ENCODE peak calls at places on chromosomes 13 and 19, in five cellular contexts. K is upper lobe of left lung, G is A549, T is IMR-90, Z is left lung. U is an unnamed sample. For H3K9me3, the result is how much of the 10 kb centered on the place peaks cover.

GRCh38 chr13:29594310-29594709 is 1.2 kb downstream of the SLC7A1 start:
- DNase-seq in K (peak), G (peak), T (peak), Z (no peak), U (peak)

GRCh38 chr13:27006519-27007161 is 165.0 kb downstream of the USP12 start:
- DNase-seq in K (peak), G (no peak), T (peak), Z (peak), U (no peak)

GRCh38 chr19:19937403-19937802 is 36.7 kb downstream of the ZNF93 start:
- DNase-seq in K (no peak), G (no peak), T (no peak), Z (no peak), U (no peak)

GRCh38 chr19:47539747-47540311 is 25.0 kb upstream of the NAPA start:
- DNase-seq in K (no peak), G (no peak), T (no peak), Z (no peak), U (no peak)

GRCh38 chr19:58535857-58536256 is 8.0 kb upstream of the TRIM28 start:
- DNase-seq in K (no peak), G (no peak), T (no peak), Z (no peak), U (no peak)

GRCh38 chr13:97191615-97192014 is 30.5 kb upstream of the MBNL2 start:
- DNase-seq in K (no peak), G (no peak), T (no peak), Z (no peak), U (no peak)

GRCh38 chr13:95541911-95542484 is 10.5 kb upstream of the CLDN10 start:
- DNase-seq in K (no peak), G (no peak), T (no peak), Z (no peak), U (no peak)

GRCh38 chr13:102779426-102780159 is 6.0 kb upstream of the TEX30 start:
- DNase-seq in K (no peak), G (no peak), T (no peak), Z (no peak), U (no peak)

GRCh38 chr13:76882431-76882830 is 3.8 kb downstream of the KCTD12 start:
- DNase-seq in K (peak), G (no peak), T (no peak), Z (no peak), U (no peak)

GRCh38 chr19:38265213-38265861 is 964 bp downstream of the SPINT2 start:
- DNase-seq in K (peak), G (peak), T (no peak), Z (peak), U (no peak)

GRCh38 chr13:63551731-63552130 is 2136.1 kb upstream of the PCDH20 start:
- DNase-seq in K (no peak), G (no peak), T (no peak), Z (no peak), U (no peak)

GRCh38 chr19:10115392-10116084 is 4.0 kb downstream of the P2RY11 start:
- DNase-seq in K (no peak), G (no peak), T (no peak), Z (no peak), U (no peak)

GRCh38 chr13:110872768-110873638 is 41.9 kb downstream of the ANKRD10 start:
- DNase-seq in K (no peak), G (no peak), T (no peak), Z (no peak), U (no peak)

GRCh38 chr19:3104708-3104983 is 10.5 kb downstream of the GNA11 start:
- DNase-seq in K (no peak), G (no peak), T (no peak), Z (no peak), U (no peak)

GRCh38 chr19:29446331-29446730 is 79.5 kb upstream of the VSTM2B start:
- DNase-seq in K (no peak), G (no peak), T (no peak), Z (no peak), U (no peak)

GRCh38 chr19:10230155-10230903 is 802 bp downstream of the S1PR2 start:
- DNase-seq in K (peak), G (no peak), T (peak), Z (peak), U (peak)

GRCh38 chr13:73210218-73210883 is 151.5 kb downstream of the KLF5 start:
- DNase-seq in K (peak), G (no peak), T (no peak), Z (no peak), U (no peak)

GRCh38 chr13:59780058-59780457 is 383.7 kb downstream of the DIAPH3 start:
- DNase-seq in K (no peak), G (no peak), T (peak), Z (no peak), U (no peak)

GRCh38 chr19:5059191-5059579 is 90.3 kb downstream of the KDM4B start:
- DNase-seq in K (no peak), G (no peak), T (no peak), Z (no peak), U (no peak)

GRCh38 chr19:40831502-40832430 is 18.5 kb downstream of the CYP2A6 start:
- DNase-seq in K (peak), G (peak), T (peak), Z (no peak), U (no peak)

GRCh38 chr13:59111711-59112110 is 1052.0 kb downstream of the DIAPH3 start:
- DNase-seq in K (no peak), G (no peak), T (peak), Z (no peak), U (no peak)

GRCh38 chr13:111241006-111241755 is 79.3 kb upstream of the TEX29 start:
- DNase-seq in K (no peak), G (no peak), T (no peak), Z (no peak), U (no peak)

GRCh38 chr19:38028913-38029565 is 122.0 kb downstream of the SIPA1L3 start:
- DNase-seq in K (no peak), G (no peak), T (peak), Z (no peak), U (no peak)

GRCh38 chr19:40954573-40954972 is 36.5 kb upstream of the CYP2B6 start:
- DNase-seq in K (no peak), G (no peak), T (no peak), Z (no peak), U (no peak)

DNA sequence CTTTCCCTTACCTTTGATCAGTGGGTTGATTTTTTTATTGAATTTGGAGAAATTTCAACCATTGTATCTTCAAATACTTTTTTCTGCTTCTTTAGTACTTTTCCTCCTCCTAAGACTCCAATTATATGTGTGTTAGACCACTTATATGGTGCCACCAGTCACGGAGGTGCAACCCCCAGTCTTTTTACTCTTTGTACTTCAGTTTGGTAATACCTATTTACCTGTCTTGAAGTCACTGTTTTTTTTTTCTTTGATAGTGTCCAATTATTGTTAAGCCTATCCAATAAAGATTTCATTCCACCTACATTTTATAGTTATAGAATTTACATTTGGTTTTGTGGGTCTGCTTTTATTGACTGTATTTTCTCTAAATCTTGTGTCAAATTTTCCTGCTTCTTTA is 14.9 kb downstream of the ZNF283 start:
- DNase-seq in K (no peak), G (no peak), T (no peak), Z (no peak), U (no peak)
- H3K9me3 ChIP-seq in K (half or more), G (half or more), T (half or more), Z (half or more), U (half or more)

DNA sequence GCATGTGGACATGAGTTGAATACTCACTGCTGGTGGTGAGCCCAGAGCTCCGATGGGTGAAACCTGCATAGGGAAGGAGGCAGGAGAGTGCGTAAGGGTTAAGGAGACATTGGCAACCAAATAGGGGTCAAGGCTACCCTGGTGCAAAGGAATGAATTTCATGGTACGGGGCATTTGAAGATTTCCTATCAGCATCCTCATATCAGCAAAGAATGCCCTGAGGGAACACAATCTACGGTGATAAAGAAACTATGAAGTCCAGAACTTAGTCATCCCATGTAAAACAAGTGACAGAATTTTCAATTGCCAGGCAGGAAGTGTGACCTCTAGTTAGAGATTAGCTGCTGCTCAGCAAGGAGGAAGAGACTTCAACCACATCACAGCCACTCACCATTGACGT is 64.9 kb downstream of the MBD3L1 start:
- DNase-seq in K (no peak), G (no peak), T (no peak), Z (no peak), U (no peak)
- H3K9me3 ChIP-seq in K (under half), G (under half), T (under half), Z (under half), U (under half)

GRCh38 chr19:31902821-31903220 is 442.6 kb upstream of the ZNF507 start:
- DNase-seq in K (no peak), G (no peak), T (no peak), Z (no peak), U (no peak)
- H3K9me3 ChIP-seq in K (under half), G (under half), T (under half), Z (under half), U (under half)

DNA sequence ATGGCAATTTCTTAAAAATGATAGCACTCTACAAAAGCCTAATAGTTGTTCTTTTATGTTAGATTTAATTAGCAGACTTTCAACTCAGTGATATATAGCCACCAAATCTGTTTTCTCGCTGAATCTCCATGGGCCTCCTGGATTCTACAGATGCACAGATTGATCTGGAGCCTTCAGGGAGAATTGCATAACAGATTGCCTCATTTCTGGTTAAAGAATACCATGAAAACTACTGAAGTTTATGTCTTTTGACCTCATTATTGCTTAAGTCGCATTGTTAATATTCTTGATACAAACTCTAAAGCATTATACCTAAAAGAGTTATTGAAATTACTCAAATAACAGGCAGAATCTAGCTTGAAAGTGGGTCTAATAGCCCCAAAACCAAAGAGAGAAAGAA is 53.7 kb upstream of the PRR20A start:
- DNase-seq in K (no peak), G (no peak), T (no peak), Z (no peak), U (no peak)
- H3K9me3 ChIP-seq in K (under half), G (under half), T (under half), Z (under half), U (under half)